ENCODE peak calls at places on chromosomes 4 and X, in nine cellular contexts. O, M, Z, P, T, E, K, X and I are unnamed samples.

GRCh38 chrX:130887392-130887791 is 15.6 kb downstream of the ENOX2 start:
- DNase-seq in E (no peak), M (no peak), K (no peak), O (no peak), P (no peak), Z (no peak), X (no peak), T (no peak), I (no peak)

GRCh38 chrX:148804579-148804978 is 304.2 kb downstream of the AFF2 start:
- DNase-seq in E (no peak), P (no peak), Z (no peak), M (no peak), K (no peak), X (peak), O (no peak), T (no peak), I (no peak)

GRCh38 chr4:6427439-6428090 is 44.8 kb downstream of the PPP2R2C start:
- DNase-seq in X (no peak), M (no peak), E (no peak), Z (no peak), T (no peak), O (no peak), K (no peak), P (no peak), I (no peak)

GRCh38 chrX:118523920-118524319 is 28.3 kb downstream of the DOCK11 start:
- DNase-seq in M (no peak), K (no peak), T (no peak), E (no peak), O (no peak), Z (no peak), X (no peak), P (no peak), I (no peak)

GRCh38 chrX:77415161-77415560 is 32.0 kb upstream of the FGF16 start:
- DNase-seq in T (no peak), O (no peak), K (no peak), P (no peak), X (peak), M (no peak), Z (no peak), E (no peak), I (no peak)

GRCh38 chr4:119543187-119543586 is 85.4 kb downstream of the PDE5A start:
- DNase-seq in E (no peak), P (no peak), K (no peak), X (no peak), T (no peak), O (no peak), Z (no peak), M (no peak), I (no peak)

GRCh38 chr4:106195435-106195950 is 120.5 kb downstream of the TBCK start:
- DNase-seq in K (no peak), O (no peak), M (no peak), P (no peak), T (no peak), X (no peak), E (no peak), Z (no peak), I (no peak)

GRCh38 chr4:11724731-11725130 is 296.0 kb upstream of the HS3ST1 start:
- DNase-seq in E (no peak), Z (no peak), T (no peak), X (peak), O (peak), M (peak), P (no peak), K (no peak), I (no peak)

GRCh38 chrX:132489256-132490085 is 633 bp upstream of the MBNL3 start:
- DNase-seq in T (peak), M (peak), K (no peak), Z (peak), P (peak), E (no peak), O (peak), X (peak), I (no peak)